ENCODE peak calls at places on chromosomes 12 and 14, in seven cellular contexts. I is Ammon's horn; G is putamen; M is activated T-helper 9 cell treated with anti-CD3 and anti-CD28 coated beads, Interleukin-2, amount 50 U/mL, for 16 hours; O is endothelial cell of umbilical vein; H is activated naive CD8-positive, alpha-beta T cell treated with anti-CD3 and anti-CD28 coated beads, Interleukin-2, amount 50 U/mL, for 24 hours; R is naive thymus-derived CD8-positive, alpha-beta T cell. U is an unnamed sample.

GRCh38 chr14:26200675-26201074 is 397.2 kb downstream of the NOVA1 start:
- DNase-seq in G (no peak), H (no peak), R (no peak), I (no peak), O (no peak), M (no peak), U (no peak)

GRCh38 chr14:59293934-59294661 is 105.6 kb downstream of the DAAM1 start:
- DNase-seq in G (no peak), H (no peak), I (no peak), M (no peak), O (peak), R (no peak), U (no peak)

GRCh38 chr14:101199028-101199770 is 295.7 kb upstream of the RTL1 start:
- DNase-seq in G (no peak), I (no peak), M (no peak), R (no peak), H (no peak), O (no peak), U (no peak)

GRCh38 chr14:77883479-77884238 is 83.8 kb downstream of the ADCK1 start:
- DNase-seq in R (no peak), H (no peak), I (peak), G (no peak), M (no peak), O (no peak), U (no peak)

GRCh38 chr14:104795781-104796681 is 483 bp upstream of the AKT1 start:
- DNase-seq in I (no peak), R (no peak), O (no peak), M (peak), H (peak), G (no peak), U (no peak)

GRCh38 chr12:49345840-49346658 is 639 bp upstream of the DNAJC22 start:
- DNase-seq in H (no peak), G (no peak), M (no peak), I (no peak), O (no peak), R (no peak), U (no peak)

GRCh38 chr14:97846156-97846555 is 1049.0 kb downstream of the VRK1 start:
- DNase-seq in M (no peak), O (no peak), I (no peak), H (no peak), R (no peak), G (no peak), U (no peak)

GRCh38 chr12:69935651-69936100 is 110.6 kb downstream of the MYRFL start:
- DNase-seq in I (peak), H (no peak), O (no peak), G (no peak), M (no peak), R (no peak), U (peak)

GRCh38 chr12:4962539-4963486 is 53.1 kb downstream of the KCNA1 start:
- DNase-seq in O (no peak), M (no peak), R (no peak), G (peak), I (peak), H (no peak), U (no peak)

GRCh38 chr12:108833757-108834472 is 23.5 kb downstream of the SSH1 start:
- DNase-seq in H (no peak), I (peak), R (no peak), M (no peak), O (no peak), G (peak), U (peak)

GRCh38 chr12:65822732-65823480 is 1.4 kb upstream of the HMGA2 start:
- DNase-seq in G (no peak), M (no peak), I (no peak), R (no peak), O (peak), H (no peak), U (no peak)

GRCh38 chr14:90308561-90308960 is 23.2 kb downstream of the NRDE2 start:
- DNase-seq in M (no peak), H (no peak), O (no peak), I (peak), R (no peak), G (peak), U (no peak)

GRCh38 chr14:75928587-75929230 is 53.1 kb downstream of the TGFB3 start:
- DNase-seq in I (no peak), H (no peak), G (peak), R (no peak), O (peak), M (no peak), U (no peak)

GRCh38 chr12:121130866-121131373 is 1.8 kb upstream of the P2RX7 start:
- DNase-seq in G (no peak), R (no peak), H (no peak), I (no peak), M (no peak), O (no peak), U (no peak)

GRCh38 chr14:89349196-89350008 is 67.6 kb downstream of the FOXN3 start:
- DNase-seq in R (no peak), H (no peak), G (peak), I (peak), O (no peak), M (no peak), U (peak)

GRCh38 chr14:92336363-92336762 is 13.4 kb downstream of the SLC24A4 start:
- DNase-seq in O (no peak), H (no peak), G (no peak), M (no peak), I (no peak), R (no peak), U (no peak)

GRCh38 chr12:47889040-47889439 is 15.8 kb downstream of the VDR start:
- DNase-seq in O (no peak), I (no peak), H (no peak), G (no peak), R (no peak), M (no peak), U (no peak)

GRCh38 chr14:40219032-40219431 is 786.8 kb upstream of the FBXO33 start:
- DNase-seq in O (no peak), H (no peak), R (no peak), M (no peak), I (no peak), G (no peak), U (no peak)

GRCh38 chr12:123998960-123999359 is 25.9 kb downstream of the ZNF664 start:
- DNase-seq in G (no peak), R (no peak), H (no peak), M (no peak), O (no peak), I (no peak), U (no peak)

GRCh38 chr12:25689996-25690501 is 137.0 kb upstream of the LMNTD1 start:
- DNase-seq in H (no peak), I (peak), O (peak), R (no peak), M (no peak), G (no peak), U (peak)

GRCh38 chr14:22982477-22983245 is at the start of gene AJUBA:
- DNase-seq in I (peak), M (peak), G (peak), H (peak), O (peak), R (peak), U (no peak)

GRCh38 chr12:58249610-58250009 is 308.2 kb downstream of the ATP23 start:
- DNase-seq in I (no peak), R (no peak), O (peak), G (no peak), H (no peak), M (no peak), U (no peak)

GRCh38 chr14:94542811-94543449 is 18.3 kb upstream of the SERPINA4 start:
- DNase-seq in O (no peak), M (no peak), R (no peak), I (no peak), H (no peak), G (no peak), U (no peak)

GRCh38 chr12:80157640-80158039 is 58.3 kb downstream of the OTOGL start:
- DNase-seq in O (no peak), I (no peak), H (no peak), G (no peak), R (no peak), M (no peak), U (no peak)

U was measured in anterior cingulate cortex.